ENCODE peak calls at places on chromosomes 13 and 19, in eight cellular contexts. K, V, Y, T, R, Q, U and N are unnamed samples.

GRCh38 chr19:6765738-6766356 is 1.4 kb downstream of the SH2D3A start:
- DNase-seq in K (no peak), U (no peak), Y (no peak), V (peak), Q (no peak), T (no peak), R (no peak), N (no peak)

GRCh38 chr19:30445385-30445784 is 73.2 kb downstream of the ZNF536 start:
- DNase-seq in Y (no peak), Q (no peak), T (no peak), V (peak), U (no peak), R (no peak), K (no peak), N (no peak)

GRCh38 chr13:72194531-72194930 is 327.5 kb upstream of the DACH1 start:
- DNase-seq in U (no peak), Q (no peak), V (no peak), Y (no peak), K (no peak), R (no peak), T (no peak), N (peak)

GRCh38 chr13:90760639-90761038 is 586.8 kb upstream of the MIR17HG start:
- DNase-seq in K (no peak), U (no peak), T (no peak), V (no peak), Y (no peak), R (no peak), Q (no peak), N (no peak)

GRCh38 chr19:17797397-17798201 is 2.7 kb downstream of the B3GNT3 start:
- DNase-seq in R (no peak), Y (no peak), K (no peak), U (no peak), T (no peak), V (no peak), Q (no peak), N (no peak)

GRCh38 chr13:99135591-99135990 is 65.1 kb upstream of the UBAC2 start:
- DNase-seq in Y (no peak), R (no peak), T (no peak), U (no peak), V (no peak), K (no peak), Q (no peak), N (peak)

GRCh38 chr19:43751466-43752220 is 3.1 kb downstream of the SMG9 start:
- DNase-seq in U (peak), K (no peak), Q (no peak), T (no peak), Y (no peak), R (no peak), V (no peak), N (no peak)

GRCh38 chr19:47036233-47036651 is 12.2 kb downstream of the TMEM160 start:
- DNase-seq in Q (no peak), V (no peak), Y (no peak), T (no peak), K (no peak), R (no peak), U (no peak), N (no peak)

GRCh38 chr13:44104969-44105368 is 225.3 kb downstream of the LACC1 start:
- DNase-seq in Y (no peak), T (no peak), R (no peak), K (no peak), Q (no peak), U (no peak), V (no peak), N (no peak)

GRCh38 chr13:105165449-105166125 is 1369.9 kb downstream of the EFNB2 start:
- DNase-seq in Q (no peak), R (peak), U (no peak), T (no peak), K (peak), V (no peak), Y (no peak), N (no peak)

GRCh38 chr13:45564108-45564507 is 51.4 kb downstream of the ERICH6B start:
- DNase-seq in U (peak), R (peak), V (peak), K (no peak), Q (no peak), Y (peak), T (peak), N (peak)

GRCh38 chr19:18279266-18279515 is 2.2 kb downstream of the JUND start:
- DNase-seq in T (no peak), Q (no peak), V (no peak), R (peak), Y (no peak), U (peak), K (no peak), N (no peak)

GRCh38 chr13:103161476-103161875 is 95.3 kb upstream of the SLC10A2 start:
- DNase-seq in U (no peak), T (no peak), R (no peak), K (no peak), V (no peak), Y (no peak), Q (no peak), N (no peak)

GRCh38 chr19:54035215-54036178 is 28.2 kb downstream of the VSTM1 start:
- DNase-seq in V (no peak), Y (peak), K (no peak), Q (no peak), U (peak), R (peak), T (peak), N (peak)

GRCh38 chr19:56119585-56119978 is 1.5 kb downstream of the ZNF787 start:
- DNase-seq in Q (no peak), V (peak), T (no peak), K (no peak), U (peak), Y (no peak), R (peak), N (peak)

GRCh38 chr19:30070970-30071632 is 129.1 kb downstream of the URI1 start:
- DNase-seq in Q (peak), R (no peak), U (no peak), T (no peak), Y (no peak), K (no peak), V (peak), N (no peak)

GRCh38 chr19:2270157-2270571 is 11.8 kb downstream of the PEAK3 start:
- DNase-seq in V (peak), K (no peak), Q (no peak), T (no peak), R (no peak), Y (no peak), U (no peak), N (peak)

GRCh38 chr19:15210323-15210774 is 9.6 kb upstream of the NOTCH3 start:
- DNase-seq in Q (peak), Y (no peak), R (no peak), T (peak), V (no peak), U (peak), K (no peak), N (peak)

GRCh38 chr13:98746968-98747367 is 5.5 kb downstream of the SLC15A1 start:
- DNase-seq in Q (no peak), Y (no peak), U (peak), R (peak), K (no peak), T (peak), V (peak), N (peak)

GRCh38 chr13:90485441-90485840 is 862.0 kb upstream of the MIR17HG start:
- DNase-seq in V (no peak), T (peak), Y (no peak), Q (no peak), U (peak), K (no peak), R (peak), N (peak)

GRCh38 chr13:30341815-30342570 is 34.6 kb upstream of the KATNAL1 start:
- DNase-seq in T (peak), Y (peak), R (peak), V (peak), Q (peak), K (no peak), U (peak), N (peak)

GRCh38 chr13:44768775-44769578 is 192.8 kb upstream of the TSC22D1 start:
- DNase-seq in R (no peak), V (peak), T (peak), Q (no peak), K (peak), Y (no peak), U (peak), N (no peak)

GRCh38 chr19:58544591-58545285 is 874 bp downstream of the TRIM28 start:
- DNase-seq in K (no peak), T (peak), Q (no peak), U (peak), V (no peak), R (peak), Y (no peak), N (peak)

GRCh38 chr19:34145741-34146202 is 26.5 kb upstream of the LSM14A start:
- DNase-seq in V (no peak), Y (no peak), T (peak), U (peak), R (peak), K (no peak), Q (no peak), N (peak)

GRCh38 chr13:113083402-113084061 is 22.1 kb upstream of the F7 start:
- DNase-seq in K (no peak), Y (no peak), Q (no peak), V (no peak), R (no peak), T (peak), U (peak), N (no peak)

DNA sequence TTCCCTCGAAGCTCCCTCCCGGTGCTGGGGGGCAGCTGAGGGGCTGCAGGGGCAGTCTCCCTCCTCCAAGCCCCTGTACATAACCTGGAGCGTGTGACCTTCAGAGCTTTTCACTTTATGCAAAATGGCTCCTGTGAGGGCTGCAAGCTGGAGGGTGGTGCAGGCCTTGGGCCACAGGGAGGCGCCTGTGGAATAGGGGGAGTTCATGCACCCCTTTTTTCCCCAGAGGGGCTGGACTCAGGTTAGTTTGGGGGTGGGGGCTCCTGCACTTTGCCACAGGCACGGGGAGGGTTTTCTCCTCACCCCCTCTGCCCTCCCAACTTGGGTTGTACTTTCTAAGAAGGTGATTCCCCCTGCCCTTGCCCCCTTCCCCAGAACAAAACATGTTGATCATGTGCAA is 6.6 kb upstream of the PRR19 start:
- DNase-seq in K (no peak), T (no peak), Y (no peak), Q (no peak), V (no peak), U (no peak), R (no peak), N (no peak)
- TF ChIP-seq CTCF in K (no peak), T (no peak), Y (no peak), Q (no peak), V (no peak), U (no peak), R (peak), N (no peak)

DNA sequence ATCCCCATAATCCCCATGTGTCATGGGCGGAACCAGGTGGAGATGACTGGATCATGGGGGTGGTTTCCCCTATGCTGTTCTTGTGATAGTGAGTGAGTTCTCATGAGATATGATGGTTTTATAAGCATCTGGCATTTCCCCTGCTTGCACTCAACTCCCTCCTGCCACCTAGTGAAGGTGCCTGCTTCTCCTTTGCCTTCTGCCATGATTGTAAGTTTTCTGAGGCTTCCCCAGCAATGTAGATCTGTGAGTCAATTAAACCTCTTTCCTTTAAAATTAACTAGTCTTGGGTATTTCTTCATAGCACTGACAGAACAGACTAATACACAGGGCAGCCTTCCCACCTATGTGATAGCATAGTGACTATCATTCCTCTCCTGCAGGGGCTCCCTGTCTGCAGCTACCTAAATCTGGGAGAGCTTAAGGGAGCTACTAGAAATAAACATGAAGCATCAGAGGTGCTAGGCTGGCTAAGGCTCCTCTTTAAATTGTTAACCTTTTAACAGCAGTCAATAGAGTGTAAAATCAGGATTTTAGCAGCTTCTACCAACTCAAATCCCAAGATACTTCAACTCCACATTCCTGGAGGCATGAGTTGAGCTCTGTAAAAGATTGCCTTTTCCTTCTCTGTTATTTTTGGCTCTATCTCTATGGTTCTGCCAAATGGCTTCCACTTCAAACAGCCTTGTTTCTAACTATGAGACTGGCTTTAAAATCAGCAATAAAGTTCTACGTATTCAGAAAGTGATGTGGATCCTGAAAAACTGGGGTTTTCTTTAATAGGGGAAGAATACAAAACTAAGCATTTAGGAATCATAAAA is 112.3 kb downstream of the VWA8 start:
- DNase-seq in Y (no peak), V (no peak), U (peak), T (peak), R (peak), K (no peak), Q (no peak), N (no peak)
- TF ChIP-seq CTCF in Y (no peak), V (no peak), U (peak), T (peak), R (peak), K (no peak), Q (no peak), N (peak)

GRCh38 chr13:110415669-110416068 is 108.6 kb downstream of the COL4A2 start:
- DNase-seq in Y (no peak), T (no peak), K (no peak), Q (no peak), U (no peak), R (no peak), V (peak), N (no peak)
- TF ChIP-seq CTCF in Y (no peak), T (no peak), K (peak), Q (no peak), U (no peak), R (peak), V (no peak), N (no peak)

GRCh38 chr19:45576682-45577081 is 7.9 kb downstream of the OPA3 start:
- DNase-seq in U (no peak), Q (no peak), R (no peak), T (no peak), K (no peak), Y (no peak), V (no peak), N (no peak)

GRCh38 chr19:45571457-45572220 is 13.0 kb downstream of the OPA3 start:
- DNase-seq in Y (no peak), T (no peak), U (no peak), V (no peak), K (no peak), R (no peak), Q (no peak), N (no peak)

GRCh38 chr19:45577111-45577905 is 7.3 kb downstream of the OPA3 start:
- DNase-seq in V (no peak), Q (no peak), Y (peak), R (peak), K (no peak), T (peak), U (peak), N (peak)

GRCh38 chr19:45575216-45575615 is 9.4 kb downstream of the OPA3 start:
- DNase-seq in T (no peak), U (no peak), V (no peak), R (peak), K (no peak), Q (no peak), Y (no peak), N (no peak)

GRCh38 chr19:45574526-45574925 is 10.1 kb downstream of the OPA3 start:
- DNase-seq in K (no peak), T (no peak), R (peak), Y (no peak), U (no peak), Q (no peak), V (no peak), N (peak)
- TF ChIP-seq CTCF in K (no peak), T (no peak), R (no peak), Y (no peak), U (no peak), Q (no peak), V (no peak), N (no peak)

GRCh38 chr13:27177852-27178251 is 6.2 kb upstream of the USP12 start:
- DNase-seq in K (no peak), Y (no peak), U (no peak), Q (no peak), R (no peak), V (no peak), T (no peak), N (no peak)
- TF ChIP-seq CTCF in K (no peak), Y (no peak), U (no peak), Q (no peak), R (no peak), V (no peak), T (no peak), N (no peak)

DNA sequence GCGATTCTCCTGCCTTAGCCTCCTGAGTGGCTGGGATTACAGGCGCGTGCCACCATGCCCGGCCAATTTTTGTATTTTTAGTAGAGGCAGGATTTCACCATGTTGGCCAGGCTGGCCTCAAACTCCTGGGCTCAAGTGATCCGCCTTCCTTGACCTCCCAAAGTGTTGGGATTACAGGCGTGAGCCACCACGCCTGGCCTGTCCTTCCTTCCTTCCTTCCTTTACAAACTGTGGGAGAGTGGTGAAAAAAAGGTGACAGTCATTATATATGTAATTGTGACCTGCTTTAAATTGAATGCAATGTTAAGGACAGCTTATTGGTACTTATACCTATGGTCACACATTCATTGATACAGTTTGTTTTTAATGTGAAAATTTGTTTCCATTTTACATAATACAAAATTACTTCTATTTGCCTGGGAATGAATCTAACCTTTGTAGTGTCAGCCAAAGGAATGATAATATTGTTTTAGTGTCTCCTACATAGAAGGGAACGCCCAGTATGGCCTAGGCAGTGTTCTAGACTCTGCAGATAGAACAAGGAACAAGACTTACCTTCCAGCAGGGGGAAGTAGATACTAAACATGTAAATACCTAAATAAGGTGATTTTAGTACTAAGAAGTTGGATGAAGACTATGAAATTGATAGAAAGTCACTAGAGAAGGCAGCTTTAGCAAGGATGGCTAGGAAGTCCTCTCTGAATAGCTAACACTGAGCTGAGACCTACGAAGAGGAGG is 146.3 kb downstream of the GGACT start:
- DNase-seq in T (no peak), U (no peak), V (no peak), R (peak), Y (no peak), K (no peak), Q (no peak), N (no peak)
- TF ChIP-seq CTCF in T (no peak), U (no peak), V (no peak), R (no peak), Y (no peak), K (no peak), Q (no peak), N (no peak)

GRCh38 chr19:32464279-32464678 is 58.7 kb downstream of the DPY19L3 start:
- DNase-seq in T (peak), Y (no peak), R (peak), U (no peak), V (no peak), K (no peak), Q (no peak), N (peak)
- TF ChIP-seq CTCF in T (peak), Y (peak), R (peak), U (no peak), V (no peak), K (peak), Q (no peak), N (peak)

DNA sequence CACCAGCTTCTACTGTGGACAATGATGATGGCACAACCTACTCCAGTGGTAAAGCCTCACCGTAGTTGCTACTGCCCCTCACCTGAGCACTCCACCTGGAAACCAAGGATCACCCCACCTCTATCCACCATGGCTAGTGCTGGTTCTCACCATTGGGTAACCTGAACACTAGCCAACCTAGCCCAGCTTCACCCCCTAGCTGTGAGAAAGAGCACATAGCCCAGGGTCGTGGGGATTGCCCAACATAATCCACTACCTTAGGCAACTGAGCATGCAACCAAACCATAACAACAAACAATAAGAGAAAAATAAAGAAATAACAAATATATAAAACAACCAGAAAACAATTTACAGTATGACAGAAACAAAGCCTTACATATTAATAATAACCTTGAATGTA is 560.1 kb downstream of the DIAPH3 start:
- DNase-seq in Q (no peak), U (no peak), R (no peak), T (no peak), Y (no peak), K (no peak), V (no peak), N (no peak)
- TF ChIP-seq CTCF in Q (no peak), U (no peak), R (no peak), T (no peak), Y (no peak), K (no peak), V (no peak), N (no peak)

GRCh38 chr13:37173214-37173613 is 67.8 kb upstream of the CSNK1A1L start:
- DNase-seq in T (peak), V (no peak), Y (peak), K (no peak), Q (no peak), R (peak), U (peak), N (peak)
- TF ChIP-seq CTCF in T (no peak), V (no peak), Y (peak), K (no peak), Q (no peak), R (peak), U (peak), N (no peak)